ENCODE peak calls at places on chromosomes 2 and 18, in seven cellular contexts. K is NCI-H345; Y is T-helper 9 cell; P is naive B cell; J is activated T-cell treated with anti-CD3 and anti-CD28 coated beads, Interleukin-2, amount 50 U/mL, for 1 hour; X is naive thymus-derived CD8-positive, alpha-beta T cell; N is MG63. E is an unnamed sample.

GRCh38 chr2:41595235-41595634 is 452.6 kb upstream of the PKDCC start:
- DNase-seq in P (no peak), K (no peak), X (no peak), J (no peak), N (no peak), Y (no peak), E (no peak)

GRCh38 chr2:105104208-105104731 is 66.4 kb downstream of the MRPS9 start:
- DNase-seq in Y (no peak), X (no peak), N (no peak), K (peak), J (no peak), P (no peak), E (no peak)

GRCh38 chr18:57738078-57738477 is 65.0 kb downstream of the ATP8B1 start:
- DNase-seq in X (no peak), N (no peak), K (no peak), Y (no peak), P (no peak), J (no peak), E (no peak)

GRCh38 chr18:62386091-62386490 is 61.0 kb downstream of the TNFRSF11A start:
- DNase-seq in P (no peak), N (no peak), K (no peak), Y (no peak), X (no peak), J (no peak), E (no peak)

GRCh38 chr18:64791211-64791610 is 642.3 kb upstream of the LINC00305 start:
- DNase-seq in J (no peak), P (no peak), Y (no peak), K (no peak), N (no peak), X (no peak), E (no peak)

GRCh38 chr2:113136828-113137775 is 9.7 kb downstream of the IL1RN start:
- DNase-seq in J (no peak), N (no peak), Y (peak), K (peak), P (peak), X (peak), E (peak)

GRCh38 chr2:26035110-26035728 is 1.3 kb downstream of the RAB10 start:
- DNase-seq in X (no peak), K (no peak), J (no peak), P (no peak), N (no peak), Y (no peak), E (no peak)

GRCh38 chr2:5530022-5530696 is 162.0 kb upstream of the SOX11 start:
- DNase-seq in J (no peak), N (no peak), K (no peak), X (no peak), P (no peak), Y (no peak), E (no peak)

GRCh38 chr2:7692657-7693161 is 775.5 kb downstream of the RNF144A start:
- DNase-seq in X (no peak), N (peak), P (no peak), Y (no peak), J (no peak), K (peak), E (no peak)

GRCh38 chr18:5393779-5394178 is 98.3 kb upstream of the ZBTB14 start:
- DNase-seq in K (no peak), X (no peak), N (no peak), P (no peak), Y (no peak), J (no peak), E (no peak)

GRCh38 chr2:222848862-222849261 is 12.0 kb upstream of the ACSL3 start:
- DNase-seq in J (no peak), Y (no peak), K (no peak), N (no peak), P (no peak), X (no peak), E (no peak)

GRCh38 chr2:207219036-207219435 is 53.3 kb upstream of the KLF7 start:
- DNase-seq in Y (no peak), N (no peak), P (no peak), J (no peak), K (no peak), X (no peak), E (no peak)

GRCh38 chr18:24959100-24959499 is 392.9 kb downstream of the ZNF521 start:
- DNase-seq in Y (no peak), K (no peak), N (no peak), X (no peak), P (no peak), J (no peak), E (no peak)

GRCh38 chr18:37176307-37176934 is 347.5 kb downstream of the KIAA1328 start:
- DNase-seq in P (no peak), N (no peak), X (no peak), Y (no peak), J (no peak), K (no peak), E (no peak)

GRCh38 chr2:2633017-2633416 is 301.9 kb upstream of the MYT1L start:
- DNase-seq in N (no peak), K (no peak), Y (no peak), J (no peak), P (no peak), X (no peak), E (no peak)

GRCh38 chr2:42859006-42859552 is 66.7 kb upstream of the HAAO start:
- DNase-seq in P (peak), N (peak), X (peak), K (peak), J (peak), Y (peak), E (peak)

GRCh38 chr2:209380278-209380677 is 43.6 kb upstream of the MAP2 start:
- DNase-seq in J (no peak), N (no peak), X (no peak), K (no peak), P (peak), Y (no peak), E (no peak)

E was measured in activated CD4-positive, CD25-positive, alpha-beta regulatory T cell treated with anti-CD3 and anti-CD28 coated beads, Interleukin-2, amount 50 U/mL, for 72 hours.